ENCODE peak calls at places on chromosomes 7 and 10, in six cellular contexts. M, Z, J, B, C and E are unnamed samples.

GRCh38 chr7:24980695-24981543 is 941 bp upstream of the OSBPL3 start:
- DNase-seq in J (peak; percentile 44), Z (peak; percentile 66), C (peak; percentile 48), B (peak; percentile 22), M (peak; percentile 76), E (no peak)

GRCh38 chr7:135690566-135690965 is 28.3 kb downstream of the STMP1 start:
- DNase-seq in M (no peak), B (no peak), J (peak; percentile 35), Z (peak; percentile 89), C (peak; percentile 71), E (no peak)

GRCh38 chr10:2990764-2991163 is 76.6 kb upstream of the PFKP start:
- DNase-seq in B (no peak), Z (no peak), C (no peak), M (no peak), J (no peak), E (no peak)

GRCh38 chr7:150897502-150898474 is 45.5 kb downstream of the AOC1 start:
- DNase-seq in Z (no peak), C (no peak), M (no peak), J (no peak), B (no peak), E (no peak)

GRCh38 chr7:158682456-158682855 is 22.1 kb downstream of the NCAPG2 start:
- DNase-seq in J (no peak), Z (peak; percentile 13), B (no peak), C (no peak), M (no peak), E (no peak)

GRCh38 chr10:15474671-15475070 is 103.6 kb upstream of the FAM171A1 start:
- DNase-seq in M (no peak), C (no peak), J (no peak), Z (no peak), B (no peak), E (no peak)

GRCh38 chr7:47285860-47286491 is 295.9 kb downstream of the TNS3 start:
- DNase-seq in C (peak; percentile 84), J (no peak), M (no peak), Z (peak; percentile 96), B (no peak), E (no peak)

GRCh38 chr7:130458256-130458655 is 17.4 kb upstream of the CEP41 start:
- DNase-seq in J (peak; percentile 7), C (no peak), Z (no peak), B (no peak), M (peak; percentile 64), E (no peak)

GRCh38 chr7:20519641-20520040 is 95.8 kb upstream of the ABCB5 start:
- DNase-seq in Z (no peak), B (no peak), J (no peak), C (no peak), M (no peak), E (no peak)

GRCh38 chr10:24518981-24519597 is 204.6 kb downstream of the ARHGAP21 start:
- DNase-seq in C (peak; percentile 86), Z (peak; percentile 69), M (peak; percentile 38), B (peak; percentile 10), J (peak; percentile 59), E (no peak)

GRCh38 chr10:11223507-11224157 is 206.0 kb downstream of the CELF2 start:
- DNase-seq in C (no peak), B (no peak), J (no peak), Z (no peak), M (no peak), E (no peak)

GRCh38 chr10:121332353-121332752 is 265.9 kb downstream of the FGFR2 start:
- DNase-seq in Z (no peak), J (no peak), B (no peak), M (no peak), C (no peak), E (no peak)

GRCh38 chr7:46210467-46210866 is 289.4 kb upstream of the IGFBP3 start:
- DNase-seq in J (peak; percentile 49), B (no peak), C (no peak), M (no peak), Z (peak; percentile 91), E (no peak)

GRCh38 chr7:90401989-90402388 is 1.3 kb upstream of the CLDN12 start:
- DNase-seq in J (no peak), B (peak; percentile 96), M (no peak), Z (peak; percentile 23), C (peak; percentile 9), E (no peak)

GRCh38 chr7:13852281-13852968 is 137.0 kb downstream of the ETV1 start:
- DNase-seq in Z (no peak), C (no peak), M (no peak), J (peak; percentile 81), B (no peak), E (no peak)

GRCh38 chr7:24727165-24728120 is 29.8 kb downstream of the GSDME start:
- DNase-seq in B (no peak), M (no peak), Z (no peak), J (peak; percentile 75), C (peak; percentile 59), E (no peak)

GRCh38 chr7:16599860-16600259 is 45.7 kb downstream of the ANKMY2 start:
- DNase-seq in M (no peak), C (no peak), B (peak; percentile 6), Z (no peak), J (no peak), E (no peak)

GRCh38 chr7:38318803-38319416 is 45.5 kb upstream of the TARP start:
- DNase-seq in B (peak; percentile 76), Z (peak; percentile 92), M (peak; percentile 51), C (peak; percentile 83), J (peak; percentile 83), E (no peak)

GRCh38 chr10:111481271-111482073 is 404.6 kb downstream of the ADRA2A start:
- DNase-seq in J (no peak), B (no peak), C (no peak), M (no peak), Z (no peak), E (no peak)

GRCh38 chr10:127916826-127917225 is 9.9 kb downstream of the PTPRE start:
- DNase-seq in Z (no peak), B (no peak), M (no peak), C (no peak), J (no peak), E (no peak)

GRCh38 chr10:29157321-29157720 is 131.5 kb upstream of the LYZL1 start:
- DNase-seq in J (no peak), C (no peak), M (no peak), B (no peak), Z (no peak), E (no peak)

GRCh38 chr7:8638076-8638475 is 204.7 kb downstream of the NXPH1 start:
- DNase-seq in J (no peak), C (no peak), M (no peak), Z (no peak), B (peak; percentile 100), E (no peak)

GRCh38 chr7:137506031-137506430 is 162.5 kb upstream of the PTN start:
- DNase-seq in B (no peak), Z (no peak), J (no peak), C (no peak), M (no peak), E (no peak)

GRCh38 chr7:37448057-37448636 is 517 bp downstream of the ELMO1 start:
- DNase-seq in C (peak; percentile 20), B (no peak), M (no peak), J (no peak), Z (no peak), E (peak; percentile 10)

GRCh38 chr7:115271332-115272235 is 349.7 kb downstream of the MDFIC start:
- DNase-seq in J (peak; percentile 73), M (no peak), Z (peak; percentile 59), B (peak; percentile 11), C (peak; percentile 5), E (no peak)